ENCODE peak calls at places on chromosome 5, in five cellular contexts. L, R, C, B and H are unnamed samples. For H3K27me3, the result is how much of the 10 kb centered on the place peaks cover.

GRCh38 chr5:61132559-61132958 is 29.7 kb downstream of the SMIM15 start:
- DNase-seq in R (peak), L (no peak), C (no peak), B (no peak), H (no peak)

GRCh38 chr5:146440348-146440747 is 6.8 kb upstream of the TCERG1 start:
- DNase-seq in L (no peak), B (no peak), C (no peak), R (no peak), H (no peak)

GRCh38 chr5:14120176-14120575 is 23.0 kb upstream of the TRIO start:
- DNase-seq in R (no peak), L (no peak), B (no peak), C (no peak), H (no peak)

GRCh38 chr5:40995816-40996586 is 75.1 kb downstream of the MROH2B start:
- DNase-seq in R (no peak), B (no peak), L (no peak), C (no peak), H (no peak)

GRCh38 chr5:5179597-5179996 is 39.5 kb downstream of the ADAMTS16 start:
- DNase-seq in C (no peak), L (no peak), R (no peak), B (no peak), H (no peak)

GRCh38 chr5:442335-443238 is at the start of gene EXOC3:
- DNase-seq in C (peak), B (peak), R (peak), L (no peak), H (peak)

GRCh38 chr5:179803651-179804598 is 2.7 kb downstream of the MGAT4B start:
- DNase-seq in L (no peak), C (no peak), R (no peak), B (no peak), H (peak)

GRCh38 chr5:167642779-167643517 is 648.5 kb upstream of the WWC1 start:
- DNase-seq in B (no peak), C (no peak), R (peak), L (no peak), H (no peak)

GRCh38 chr5:64323591-64323990 is 157.9 kb downstream of the RNF180 start:
- DNase-seq in R (no peak), B (no peak), L (no peak), C (no peak), H (no peak)

GRCh38 chr5:1523480-1523792 is 324 bp downstream of the LPCAT1 start:
- DNase-seq in R (no peak), C (no peak), L (no peak), B (no peak), H (no peak)

GRCh38 chr5:669111-669841 is 23.9 kb downstream of the TPPP start:
- DNase-seq in C (no peak), R (peak), B (peak), L (no peak), H (peak)

GRCh38 chr5:10351199-10351881 is 2.2 kb upstream of the MARCHF6 start:
- DNase-seq in C (no peak), L (peak), B (no peak), R (peak), H (no peak)

GRCh38 chr5:79924936-79925893 is 65.8 kb downstream of the MTX3 start:
- DNase-seq in C (no peak), L (no peak), R (no peak), B (no peak), H (no peak)

GRCh38 chr5:472076-472655 is 29.2 kb downstream of the EXOC3 start:
- DNase-seq in R (no peak), C (peak), L (no peak), B (peak), H (peak)

GRCh38 chr5:113067635-113068344 is 91.2 kb downstream of the DCP2 start:
- DNase-seq in B (no peak), R (no peak), L (no peak), C (no peak), H (no peak)

GRCh38 chr5:84724683-84725082 is 340.0 kb upstream of the EDIL3 start:
- DNase-seq in B (no peak), L (no peak), R (peak), C (no peak), H (no peak)

DNA sequence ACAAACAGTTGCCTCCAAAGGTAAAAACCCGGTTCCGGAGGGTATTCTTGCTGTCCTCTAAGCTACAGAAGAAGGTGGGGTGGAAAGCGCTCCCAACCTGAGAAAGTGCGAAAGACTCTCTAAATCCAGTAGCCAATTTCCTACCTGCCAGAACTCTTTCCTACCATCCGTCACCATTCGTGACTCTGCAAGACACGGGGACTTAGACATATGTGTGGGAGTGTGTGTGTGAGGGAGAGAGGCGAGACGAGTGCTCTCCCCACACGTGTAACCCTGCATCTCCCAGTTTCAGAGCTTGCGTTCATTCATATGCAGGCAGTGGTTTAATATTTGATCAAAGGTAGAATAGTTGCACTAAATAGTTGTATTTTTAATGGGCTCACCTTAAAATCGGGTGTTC is 473 bp upstream of the GABRA1 start:
- DNase-seq in L (no peak), C (no peak), R (no peak), B (no peak), H (no peak)
- H3K4me3 ChIP-seq in L (no peak), C (no peak), R (no peak), B (peak), H (no peak)

GRCh38 chr5:127101533-127101932 is 28.2 kb upstream of the C5orf63 start:
- DNase-seq in R (no peak), C (no peak), B (no peak), L (no peak), H (no peak)
- TF ChIP-seq CTCF in R (no peak), C (no peak), B (no peak), L (no peak), H (no peak)

GRCh38 chr5:170451764-170452365 is 52.0 kb upstream of the KCNIP1 start:
- DNase-seq in B (no peak), C (no peak), R (peak), L (peak), H (no peak)
- H3K27me3 ChIP-seq in B (under half), C (under half), R (under half), L (under half), H (under half)

GRCh38 chr5:162485666-162486292 is 418.2 kb downstream of the GABRG2 start:
- DNase-seq in L (no peak), B (peak), C (no peak), R (no peak), H (no peak)
- H3K4me3 ChIP-seq in L (no peak), B (no peak), C (no peak), R (no peak), H (no peak)